ENCODE peak calls at places on chromosomes 16 and 17, in four cellular contexts. W is myocyte; M is activated CD4-positive, alpha-beta memory T cell treated with anti-CD3 and anti-CD28 coated beads, Interleukin-2, amount 10 ng/mL, durations not matched to agents 7 days and 5 days; U is mucosa of descending colon. S is an unnamed sample.

GRCh38 chr17:7486181-7486580 is 2.0 kb downstream of the POLR2A start:
- DNase-seq in U (no peak), M (no peak), W (no peak), S (no peak)

GRCh38 chr17:76869878-76870714 is 1.9 kb downstream of the MGAT5B start:
- DNase-seq in M (no peak), W (no peak), U (no peak), S (no peak)

GRCh38 chr16:49782405-49782804 is 73.5 kb downstream of the ZNF423 start:
- DNase-seq in M (no peak), U (no peak), W (no peak), S (no peak)

GRCh38 chr17:14471052-14471451 is 170.2 kb downstream of the HS3ST3B1 start:
- DNase-seq in U (no peak), M (no peak), W (peak), S (peak)

GRCh38 chr17:66885417-66885816 is 50.5 kb downstream of the CACNG5 start:
- DNase-seq in W (peak), U (no peak), M (no peak), S (no peak)

GRCh38 chr17:14464741-14465140 is 163.9 kb downstream of the HS3ST3B1 start:
- DNase-seq in W (peak), M (no peak), U (no peak), S (no peak)

GRCh38 chr17:51793686-51794085 is 364.8 kb downstream of the CA10 start:
- DNase-seq in M (no peak), U (no peak), W (no peak), S (no peak)

GRCh38 chr17:34283571-34283970 is 2.0 kb upstream of the CCL11 start:
- DNase-seq in M (no peak), W (no peak), U (no peak), S (no peak)

GRCh38 chr17:76515291-76515949 is 14.2 kb upstream of the RHBDF2 start:
- DNase-seq in U (peak), W (peak), M (peak), S (peak)

GRCh38 chr16:64092284-64092683 is 1029.6 kb downstream of the CDH11 start:
- DNase-seq in M (no peak), W (peak), U (no peak), S (peak)

GRCh38 chr17:56297142-56297541 is 143.9 kb downstream of the ANKFN1 start:
- DNase-seq in U (no peak), W (peak), M (peak), S (peak)

GRCh38 chr16:80993293-80993691 is 13.4 kb downstream of the CMC2 start:
- DNase-seq in W (peak), M (no peak), U (no peak), S (peak)

GRCh38 chr17:62187681-62188080 is 122.6 kb upstream of the MED13 start:
- DNase-seq in U (no peak), W (peak), M (no peak), S (peak)

GRCh38 chr16:75789237-75789636 is 62.9 kb upstream of the CPHXL start:
- DNase-seq in W (peak), U (no peak), M (no peak), S (peak)

GRCh38 chr17:35630530-35631148 is 43.5 kb downstream of the AP2B1 start:
- DNase-seq in M (no peak), W (peak), U (no peak), S (peak)

GRCh38 chr16:61892531-61892930 is 143.7 kb downstream of the CDH8 start:
- DNase-seq in M (no peak), W (no peak), U (no peak), S (no peak)

GRCh38 chr17:74362811-74363498 is 1.3 kb upstream of the BTBD17 start:
- DNase-seq in M (no peak), U (no peak), W (no peak), S (no peak)

GRCh38 chr17:31433091-31433790 is 41.8 kb downstream of the RAB11FIP4 start:
- DNase-seq in W (no peak), M (peak), U (no peak), S (no peak)

GRCh38 chr17:7548585-7549400 is at the start of gene TNFSF12:
- DNase-seq in U (peak), M (peak), W (peak), S (peak)

GRCh38 chr17:20026960-20027359 is 17.8 kb downstream of the SPECC1 start:
- DNase-seq in W (no peak), M (no peak), U (no peak), S (no peak)

GRCh38 chr17:9402590-9403199 is 172.9 kb downstream of the STX8 start:
- DNase-seq in M (peak), W (peak), U (no peak), S (peak)

GRCh38 chr17:67238976-67239375 is 6.0 kb downstream of the HELZ start:
- DNase-seq in M (no peak), W (no peak), U (no peak), S (no peak)

GRCh38 chr17:66272699-66273390 is 29.6 kb upstream of the PRKCA start:
- DNase-seq in W (peak), U (no peak), M (no peak), S (peak)

GRCh38 chr17:44758414-44759095 is at the start of gene ADAM11:
- DNase-seq in W (no peak), U (no peak), M (no peak), S (no peak)

GRCh38 chr16:30921459-30921747 is 2.0 kb upstream of the FBXL19 start:
- DNase-seq in W (no peak), M (no peak), U (no peak), S (no peak)

GRCh38 chr17:17921192-17922082 is 50.8 kb downstream of the TOM1L2 start:
- DNase-seq in M (no peak), W (peak), U (no peak), S (peak)

GRCh38 chr16:54546481-54546880 is 259.9 kb upstream of the IRX3 start:
- DNase-seq in W (no peak), M (no peak), U (no peak), S (no peak)

GRCh38 chr16:2853531-2854073 is 4.4 kb downstream of the PRSS22 start:
- DNase-seq in M (no peak), U (no peak), W (no peak), S (no peak)

GRCh38 chr17:40070895-40071719 is 8.3 kb downstream of the THRA start:
- DNase-seq in W (peak), M (no peak), U (peak), S (peak)

GRCh38 chr16:17369441-17369951 is 101.3 kb downstream of the XYLT1 start:
- DNase-seq in U (peak), W (no peak), M (peak), S (no peak)

GRCh38 chr17:33126086-33126485 is 134.4 kb downstream of the SPACA3 start:
- DNase-seq in W (no peak), U (no peak), M (no peak), S (no peak)

GRCh38 chr16:709651-710499 is 4.3 kb upstream of the FBXL16 start:
- DNase-seq in U (no peak), W (peak), M (no peak), S (peak)

GRCh38 chr17:59427425-59427921 is 96.0 kb downstream of the YPEL2 start:
- DNase-seq in U (no peak), W (peak), M (peak), S (peak)

S was measured in LHCN-M2.